ENCODE peak calls at places on chromosomes 3 and 15, in four cellular contexts. D is ovary, M is right cardiac atrium, P is cardiac muscle cell. F is an unnamed sample.

GRCh38 chr15:67004142-67004541 is 61.3 kb upstream of the SMAD3 start:
- DNase-seq in D (no peak), M (no peak), P (no peak), F (no peak)

GRCh38 chr3:42557849-42558248 is 23.9 kb downstream of the SEC22C start:
- DNase-seq in D (no peak), M (no peak), P (no peak), F (no peak)

GRCh38 chr3:149494022-149494758 is 19.7 kb downstream of the TM4SF4 start:
- DNase-seq in D (peak; percentile 71), M (no peak), P (peak; percentile 86), F (peak; percentile 87)

GRCh38 chr3:120449701-120450216 is 1.0 kb downstream of the FSTL1 start:
- DNase-seq in D (no peak), M (no peak), P (peak; percentile 70), F (peak; percentile 23)

GRCh38 chr3:181362378-181362777 is 349.3 kb upstream of the SOX2 start:
- DNase-seq in D (no peak), M (no peak), P (no peak), F (no peak)

GRCh38 chr15:40192942-40193341 is 32.1 kb downstream of the BUB1B start:
- DNase-seq in D (no peak), M (no peak), P (peak; percentile 34), F (no peak)

GRCh38 chr3:18440053-18440768 is 15.1 kb upstream of the SATB1 start:
- DNase-seq in D (no peak), M (no peak), P (no peak), F (no peak)

GRCh38 chr3:147383617-147384016 is 22.7 kb downstream of the ZIC4 start:
- DNase-seq in D (no peak), M (no peak), P (no peak), F (no peak)

GRCh38 chr3:111963424-111963823 is 15.4 kb upstream of the ABHD10 start:
- DNase-seq in D (no peak), M (no peak), P (peak; percentile 67), F (no peak)

GRCh38 chr15:101242160-101242998 is 9.5 kb downstream of the CHSY1 start:
- DNase-seq in D (no peak), M (no peak), P (peak; percentile 82), F (no peak)

GRCh38 chr15:59444082-59444835 is 6.3 kb downstream of the FAM81A start:
- DNase-seq in D (no peak), M (no peak), P (no peak), F (no peak)

GRCh38 chr3:52292247-52293065 is 4.8 kb downstream of the GLYCTK start:
- DNase-seq in D (peak; percentile 31), M (peak; percentile 42), P (no peak), F (no peak)

GRCh38 chr3:194537732-194538247 is 51.0 kb upstream of the ATP13A3 start:
- DNase-seq in D (no peak), M (no peak), P (peak; percentile 71), F (no peak)

GRCh38 chr15:88920186-88920891 is 7.2 kb upstream of the MFGE8 start:
- DNase-seq in D (no peak), M (no peak), P (no peak), F (peak; percentile 7)

GRCh38 chr3:44893097-44893496 is 18.7 kb downstream of the TGM4 start:
- DNase-seq in D (no peak), M (no peak), P (peak; percentile 71), F (no peak)

GRCh38 chr15:37095993-37096877 is 4.1 kb downstream of the MEIS2 start:
- DNase-seq in D (peak; percentile 67), M (peak; percentile 66), P (peak; percentile 68), F (no peak)

GRCh38 chr3:31268868-31269267 is 263.9 kb upstream of the STT3B start:
- DNase-seq in D (no peak), M (no peak), P (no peak), F (no peak)

GRCh38 chr3:27483117-27484001 is 825 bp downstream of the SLC4A7 start:
- DNase-seq in D (peak; percentile 71), M (peak; percentile 83), P (peak; percentile 81), F (peak; percentile 66)

GRCh38 chr3:45618081-45618509 is 23.5 kb downstream of the LIMD1 start:
- DNase-seq in D (no peak), M (no peak), P (no peak), F (no peak)

GRCh38 chr3:73098873-73099272 is 37.4 kb downstream of the EBLN2 start:
- DNase-seq in D (no peak), M (no peak), P (no peak), F (no peak)

GRCh38 chr3:123026551-123027291 is 842 bp downstream of the SEMA5B start:
- DNase-seq in D (peak; percentile 49), M (peak; percentile 81), P (no peak), F (peak; percentile 53)

GRCh38 chr3:123028233-123028828 is 768 bp upstream of the SEMA5B start:
- DNase-seq in D (peak; percentile 55), M (no peak), P (peak; percentile 86), F (peak; percentile 81)

GRCh38 chr3:123024056-123024455 is 3.5 kb downstream of the SEMA5B start:
- DNase-seq in D (no peak), M (no peak), P (no peak), F (no peak)

GRCh38 chr3:123027292-123028232 is at the start of gene SEMA5B:
- DNase-seq in D (peak; percentile 65), M (peak; percentile 77), P (peak; percentile 26), F (peak; percentile 34)

GRCh38 chr3:123025642-123026521 is 1.7 kb downstream of the SEMA5B start:
- DNase-seq in D (peak; percentile 53), M (peak; percentile 75), P (peak; percentile 26), F (peak; percentile 56)
- H3K27me3 ChIP-seq in D (no peaks in the 10 kb centered on the region), M (no peaks in the 10 kb centered on the region), P (peaks cover 37% of the 10 kb centered on the region), F (peaks cover 10% of the 10 kb centered on the region)

DNA sequence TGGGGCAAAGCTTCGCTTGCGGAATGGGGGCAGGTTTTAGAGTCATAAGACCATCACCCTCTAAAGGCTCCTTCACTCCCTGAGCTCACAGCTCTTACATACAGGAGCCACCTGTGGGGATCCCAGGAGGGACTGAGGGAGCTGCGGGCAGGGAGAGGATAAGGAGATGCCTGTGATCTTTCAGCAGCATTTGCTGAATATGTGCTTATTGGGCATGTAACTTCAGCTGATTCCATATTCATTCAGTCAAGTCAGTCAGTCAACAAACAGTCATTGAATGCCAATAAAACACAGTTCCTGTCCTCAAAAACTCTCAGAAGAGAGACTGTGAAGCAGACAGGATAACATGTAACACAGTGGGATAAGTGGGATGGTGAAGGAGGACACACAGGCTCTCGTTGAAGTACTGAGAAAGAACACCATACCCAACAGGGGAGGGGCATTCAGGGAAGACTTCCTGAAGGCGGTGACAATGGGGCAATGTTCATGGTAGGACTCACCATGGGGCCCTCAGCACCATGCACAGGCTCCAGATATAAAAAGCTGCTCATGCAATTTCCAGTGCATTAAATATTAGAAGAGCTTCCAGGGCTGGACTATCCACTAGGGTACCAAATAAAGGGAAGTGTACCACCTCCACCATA is 240.9 kb downstream of the UACA start:
- DNase-seq in D (no peak), M (no peak), P (no peak), F (no peak)
- H3K27me3 ChIP-seq in D (no peaks in the 10 kb centered on the region), M (no peaks in the 10 kb centered on the region), P (no peaks in the 10 kb centered on the region), F (peaks cover 88% of the 10 kb centered on the region)

DNA sequence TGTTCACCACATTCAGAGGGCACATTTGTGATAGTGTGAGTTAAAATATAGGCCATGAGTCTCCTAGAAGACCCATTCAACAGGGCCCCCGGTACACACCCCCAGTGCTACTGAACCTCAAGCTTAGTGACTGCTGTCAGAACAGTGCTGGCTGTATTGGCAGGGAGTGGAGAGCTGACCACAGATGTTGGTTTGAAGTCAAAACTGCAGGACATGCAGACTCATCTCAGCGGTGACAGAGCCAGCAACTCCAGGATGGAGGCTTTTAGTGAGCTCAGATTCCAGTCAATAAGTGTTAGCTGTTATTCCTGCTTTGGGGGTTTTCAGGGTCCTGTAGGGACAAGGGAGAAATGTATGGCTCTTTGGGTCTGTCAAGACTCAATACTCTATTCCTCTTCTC is 29.1 kb downstream of the PRR20G start:
- DNase-seq in D (no peak), M (no peak), P (no peak), F (no peak)
- H3K27me3 ChIP-seq in D (no peaks in the 10 kb centered on the region), M (no peaks in the 10 kb centered on the region), P (no peaks in the 10 kb centered on the region), F (no peaks in the 10 kb centered on the region)

GRCh38 chr3:122774564-122774963 is 19.1 kb downstream of the HSPBAP1 start:
- DNase-seq in D (no peak), M (no peak), P (peak; percentile 47), F (no peak)
- H3K27me3 ChIP-seq in D (no peaks in the 10 kb centered on the region), M (no peaks in the 10 kb centered on the region), P (no peaks in the 10 kb centered on the region), F (no peaks in the 10 kb centered on the region)

F was measured in HAP-1.